ENCODE peak calls at places on chromosomes 12 and 14, in nine cellular contexts. M, D, H, U, F, C, T, Y and E are unnamed samples.

GRCh38 chr12:57851552-57852186 is 5.1 kb upstream of the CTDSP2 start:
- DNase-seq in M (no peak), D (no peak), H (no peak), U (no peak), F (no peak), C (no peak), T (no peak), Y (no peak), E (no peak)

GRCh38 chr12:6978188-6978986 is 7.7 kb downstream of the EMG1 start:
- DNase-seq in M (no peak), D (no peak), H (no peak), U (no peak), F (no peak), C (no peak), T (no peak), Y (no peak), E (no peak)

GRCh38 chr14:33945329-33945728 is 5.5 kb downstream of the EGLN3 start:
- DNase-seq in M (no peak), D (no peak), H (no peak), U (no peak), F (no peak), C (no peak), T (no peak), Y (no peak), E (no peak)

GRCh38 chr12:58386136-58386535 is 444.8 kb downstream of the ATP23 start:
- DNase-seq in M (no peak), D (no peak), H (no peak), U (no peak), F (no peak), C (no peak), T (no peak), Y (no peak), E (no peak)

GRCh38 chr14:70289138-70289537 is 70.3 kb downstream of the COX16 start:
- DNase-seq in M (no peak), D (no peak), H (peak), U (no peak), F (no peak), C (no peak), T (no peak), Y (no peak), E (no peak)

GRCh38 chr12:15558915-15559528 is 230.2 kb downstream of the EPS8 start:
- DNase-seq in M (no peak), D (no peak), H (no peak), U (no peak), F (no peak), C (no peak), T (no peak), Y (no peak), E (no peak)

GRCh38 chr12:27822076-27822712 is 42.2 kb upstream of the MANSC4 start:
- DNase-seq in M (no peak), D (peak), H (peak), U (peak), F (peak), C (no peak), T (no peak), Y (no peak), E (peak)

GRCh38 chr12:16939871-16940306 is 333.9 kb upstream of the LMO3 start:
- DNase-seq in M (peak), D (no peak), H (peak), U (no peak), F (peak), C (peak), T (no peak), Y (no peak), E (peak)

GRCh38 chr14:99829450-99829849 is 36.2 kb downstream of the EML1 start:
- DNase-seq in M (no peak), D (no peak), H (no peak), U (no peak), F (no peak), C (no peak), T (no peak), Y (no peak), E (no peak)

GRCh38 chr12:62783881-62784280 is 151.1 kb downstream of the PPM1H start:
- DNase-seq in M (no peak), D (no peak), H (no peak), U (no peak), F (no peak), C (no peak), T (no peak), Y (no peak), E (no peak)

GRCh38 chr14:34857689-34858449 is 17.3 kb downstream of the BAZ1A start:
- DNase-seq in M (no peak), D (no peak), H (no peak), U (no peak), F (no peak), C (no peak), T (no peak), Y (no peak), E (peak)

GRCh38 chr12:105641742-105642141 is 311.3 kb downstream of the C12orf75 start:
- DNase-seq in M (no peak), D (no peak), H (no peak), U (no peak), F (no peak), C (no peak), T (no peak), Y (no peak), E (no peak)

GRCh38 chr14:49405291-49405690 is 180.9 kb downstream of the RPS29 start:
- DNase-seq in M (peak), D (no peak), H (no peak), U (no peak), F (no peak), C (no peak), T (no peak), Y (no peak), E (no peak)

GRCh38 chr12:64480148-64480547 is 28.2 kb downstream of the TBK1 start:
- DNase-seq in M (no peak), D (no peak), H (no peak), U (no peak), F (no peak), C (no peak), T (no peak), Y (no peak), E (no peak)

GRCh38 chr12:66314278-66314677 is 12.0 kb downstream of the HELB start:
- DNase-seq in M (no peak), D (no peak), H (no peak), U (no peak), F (no peak), C (no peak), T (no peak), Y (no peak), E (no peak)

GRCh38 chr12:102350070-102350469 is 130.3 kb downstream of the IGF1 start:
- DNase-seq in M (no peak), D (no peak), H (no peak), U (no peak), F (no peak), C (no peak), T (no peak), Y (no peak), E (no peak)

GRCh38 chr12:110776410-110776809 is 33.7 kb upstream of the PPP1CC start:
- DNase-seq in M (no peak), D (no peak), H (peak), U (no peak), F (peak), C (no peak), T (no peak), Y (no peak), E (peak)

GRCh38 chr14:91866061-91866460 is 1.3 kb downstream of the TC2N start:
- DNase-seq in M (no peak), D (no peak), H (no peak), U (no peak), F (no peak), C (no peak), T (no peak), Y (no peak), E (no peak)

GRCh38 chr12:94731733-94732360 is 81.5 kb upstream of the TMCC3 start:
- DNase-seq in M (no peak), D (no peak), H (no peak), U (no peak), F (no peak), C (no peak), T (no peak), Y (no peak), E (no peak)

GRCh38 chr12:107519906-107520859 is 165.4 kb upstream of the PWP1 start:
- DNase-seq in M (no peak), D (no peak), H (no peak), U (no peak), F (no peak), C (peak), T (no peak), Y (no peak), E (no peak)

GRCh38 chr14:51865953-51866747 is 5.7 kb downstream of the GNG2 start:
- DNase-seq in M (no peak), D (no peak), H (no peak), U (no peak), F (no peak), C (no peak), T (no peak), Y (no peak), E (no peak)

GRCh38 chr14:73829526-73830431 is 21.9 kb upstream of the PTGR2 start:
- DNase-seq in M (peak), D (no peak), H (peak), U (no peak), F (no peak), C (no peak), T (peak), Y (no peak), E (no peak)

GRCh38 chr14:56181666-56182065 is 63.5 kb downstream of the PELI2 start:
- DNase-seq in M (no peak), D (no peak), H (no peak), U (no peak), F (no peak), C (peak), T (no peak), Y (no peak), E (no peak)